ENCODE peak calls at places on chromosomes 4 and X, in five cellular contexts. A is EH, T is NCI-H524, C is upper lobe of right lung, S is posterior cingulate gyrus. W is an unnamed sample.

GRCh38 chr4:4388418-4388817 is 1.5 kb downstream of the NSG1 start:
- DNase-seq in C (no peak), T (no peak), S (no peak), A (no peak), W (no peak)

GRCh38 chr4:5142726-5143125 is 91.4 kb downstream of the STK32B start:
- DNase-seq in T (no peak), C (no peak), S (no peak), A (peak), W (no peak)

GRCh38 chrX:48025561-48025960 is 18.8 kb downstream of the SPACA5 start:
- DNase-seq in S (peak), A (peak), C (no peak), T (peak), W (no peak)

GRCh38 chr4:67928547-67928946 is 34.7 kb downstream of the TMPRSS11A start:
- DNase-seq in T (no peak), C (no peak), S (no peak), A (no peak), W (no peak)

GRCh38 chr4:11397146-11397545 is 31.5 kb downstream of the HS3ST1 start:
- DNase-seq in A (no peak), S (no peak), T (no peak), C (no peak), W (no peak)

GRCh38 chrX:153029875-153030274 is 26.4 kb upstream of the PNMA3 start:
- DNase-seq in A (no peak), C (no peak), T (no peak), S (no peak), W (no peak)

GRCh38 chr4:87543835-87544461 is 14.8 kb upstream of the SPARCL1 start:
- DNase-seq in S (no peak), A (peak), T (peak), C (no peak), W (no peak)

GRCh38 chr4:73508651-73509050 is 27.1 kb downstream of the AFM start:
- DNase-seq in S (no peak), C (no peak), A (no peak), T (no peak), W (no peak)

GRCh38 chrX:55489315-55490009 is at the start of gene USP51:
- DNase-seq in T (no peak), C (peak), S (peak), A (peak), W (no peak)

GRCh38 chr4:172543249-172543648 is 625.4 kb upstream of the GALNT7 start:
- DNase-seq in C (no peak), T (no peak), A (no peak), S (no peak), W (no peak)

GRCh38 chrX:88136328-88136727 is 610.7 kb upstream of the CPXCR1 start:
- DNase-seq in C (no peak), A (no peak), T (no peak), S (no peak), W (no peak)

GRCh38 chr4:181684310-181684709 is 558.9 kb upstream of the TENM3 start:
- DNase-seq in A (peak), C (no peak), S (no peak), T (no peak), W (no peak)

GRCh38 chrX:136273986-136274385 is 22.8 kb upstream of the MAP7D3 start:
- DNase-seq in C (no peak), T (no peak), S (no peak), A (no peak), W (no peak)

GRCh38 chrX:19487520-19488200 is 27.6 kb downstream of the MAP3K15 start:
- DNase-seq in S (no peak), A (no peak), T (no peak), C (no peak), W (no peak)

GRCh38 chr4:8920289-8920965 is 48.8 kb upstream of the HMX1 start:
- DNase-seq in C (peak), T (no peak), A (no peak), S (no peak), W (no peak)

GRCh38 chrX:45009371-45010000 is 136.5 kb downstream of the KDM6A start:
- DNase-seq in A (peak), S (no peak), C (no peak), T (no peak), W (no peak)

GRCh38 chr4:140688711-140689598 is 67.2 kb downstream of the TBC1D9 start:
- DNase-seq in T (no peak), S (no peak), A (peak), C (no peak), W (no peak)

GRCh38 chr4:142815834-142816233 is 30.3 kb downstream of the INPP4B start:
- DNase-seq in C (no peak), S (no peak), T (no peak), A (peak), W (no peak)

GRCh38 chr4:177717407-177717806 is 275.2 kb upstream of the AGA start:
- DNase-seq in C (no peak), A (no peak), T (no peak), S (no peak), W (no peak)

W was measured in DMS 273 treated with DMSO at 0.1 percent for 48 hours.